ENCODE peak calls at places on chromosomes 16 and 17, in eight cellular contexts. O is fibroblast of villous mesenchyme, C is IMR-90, S is Panc1, A is progenitor cell of endocrine pancreas, F is ovary, J is AG09309, L is astrocyte of the cerebellum. N is an unnamed sample.

GRCh38 chr17:77618173-77618572 is 340.3 kb upstream of the TNRC6C start:
- DNase-seq in L (no peak), S (no peak), C (no peak), A (no peak), F (no peak), J (no peak), O (no peak), N (no peak)

GRCh38 chr17:15966879-15967248 is 21.9 kb downstream of the ADORA2B start:
- DNase-seq in O (no peak), J (no peak), S (no peak), F (no peak), C (no peak), A (no peak), L (no peak), N (no peak)

GRCh38 chr16:69880640-69881133 is 70.4 kb upstream of the CLEC18A start:
- DNase-seq in S (no peak), F (no peak), O (peak; percentile 24), L (no peak), C (peak; percentile 44), A (no peak), J (no peak), N (peak; percentile 65)

GRCh38 chr17:49567871-49568694 is 7.6 kb upstream of the NXPH3 start:
- DNase-seq in S (no peak), A (peak; percentile 93), J (no peak), F (peak; percentile 92), L (peak; percentile 39), O (peak; percentile 73), C (peak; percentile 66), N (peak; percentile 84)

GRCh38 chr16:12046651-12047050 is 70.1 kb downstream of the SNX29 start:
- DNase-seq in C (no peak), A (no peak), L (no peak), F (no peak), O (no peak), J (no peak), S (no peak), N (no peak)

GRCh38 chr16:54654429-54654828 is 276.2 kb upstream of the IRX5 start:
- DNase-seq in J (no peak), O (no peak), L (no peak), A (no peak), S (no peak), C (no peak), F (no peak), N (no peak)

GRCh38 chr16:30605148-30605547 is 5.0 kb downstream of the ZNF689 start:
- DNase-seq in A (no peak), O (no peak), J (no peak), S (no peak), L (no peak), F (no peak), C (no peak), N (no peak)

GRCh38 chr16:12141073-12141472 is 164.5 kb downstream of the SNX29 start:
- DNase-seq in J (no peak), C (peak; percentile 54), O (no peak), A (no peak), L (no peak), F (no peak), S (no peak), N (no peak)

GRCh38 chr16:11123666-11124065 is 132.3 kb downstream of the SOCS1 start:
- DNase-seq in F (no peak), O (no peak), L (no peak), C (no peak), S (no peak), J (no peak), A (no peak), N (no peak)

GRCh38 chr16:11005611-11005975 is 61.2 kb downstream of the CLEC16A start:
- DNase-seq in J (no peak), L (no peak), F (no peak), A (no peak), S (no peak), O (peak; percentile 36), C (peak; percentile 75), N (no peak)

DNA sequence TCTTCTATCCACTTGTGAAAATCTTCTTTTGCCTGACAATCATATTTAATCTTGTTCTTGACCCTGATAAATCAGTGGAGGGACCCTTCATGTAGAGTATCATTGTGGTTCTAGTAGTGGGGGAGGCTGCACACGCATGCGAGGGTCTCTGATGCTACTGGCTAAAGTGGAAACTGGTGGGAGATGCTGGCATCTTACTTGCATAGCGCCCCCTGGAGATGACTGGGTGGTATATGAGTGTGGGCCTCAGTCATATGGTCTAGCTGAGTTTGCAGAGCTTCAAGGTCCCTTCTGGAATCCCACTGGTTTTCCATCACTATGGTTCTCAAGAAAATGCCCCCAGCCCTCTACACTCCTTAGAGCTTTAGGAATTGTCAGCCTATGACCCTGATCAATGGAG is 236.4 kb upstream of the AXIN2 start:
- DNase-seq in J (no peak), S (no peak), C (no peak), F (no peak), A (no peak), L (no peak), O (peak; percentile 31), N (peak; percentile 35)
- TF ChIP-seq CTCF in J (no peak), S (peak; percentile 31), C (no peak), F (no peak), A (peak; percentile 17), L (peak; percentile 14), O (peak; percentile 58), N (peak; percentile 35)

GRCh38 chr17:80454557-80455327 is 21.7 kb downstream of the NPTX1 start:
- DNase-seq in S (peak; percentile 54), A (peak; percentile 92), C (peak; percentile 96), L (peak; percentile 91), J (peak; percentile 79), F (peak; percentile 97), O (peak; percentile 95), N (peak; percentile 97)
- TF ChIP-seq CTCF in S (no peak), A (no peak), C (peak; percentile 0), L (no peak), J (peak; percentile 5), F (peak; percentile 19), O (no peak), N (no peak)

DNA sequence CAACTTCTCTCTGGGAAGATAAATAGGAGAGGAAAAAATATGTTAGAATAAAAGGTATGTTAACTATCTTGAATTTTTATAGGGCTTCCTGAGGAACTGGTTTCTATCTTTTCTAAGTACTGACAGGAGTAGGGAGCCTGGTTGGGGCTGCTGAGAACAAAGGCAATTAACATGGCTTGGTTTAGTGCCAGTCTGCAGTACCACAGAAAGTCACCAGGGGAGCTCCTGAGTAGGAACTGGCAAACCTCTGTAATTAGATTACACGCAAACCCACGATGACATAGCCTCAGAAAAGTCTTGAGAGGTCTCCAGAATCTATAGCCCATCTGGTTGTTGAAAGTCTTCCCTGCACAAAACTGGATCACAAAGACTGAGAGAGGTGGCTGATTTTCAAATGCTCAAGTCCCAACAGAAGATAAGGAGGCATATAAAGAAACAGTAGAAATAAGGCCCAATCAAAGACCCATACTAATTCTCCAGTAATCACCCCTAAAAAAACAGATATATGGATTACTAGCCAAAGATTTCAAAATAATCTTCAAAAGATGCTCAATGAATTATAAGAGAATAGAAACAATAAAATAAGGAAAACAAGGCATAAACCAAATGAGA is 11.7 kb upstream of the CNTNAP4 start:
- DNase-seq in A (no peak), L (peak; percentile 9), S (peak; percentile 27), O (no peak), F (no peak), J (no peak), C (peak; percentile 1), N (peak; percentile 39)
- TF ChIP-seq CTCF in A (peak; percentile 44), L (peak; percentile 73), S (peak; percentile 33), O (peak; percentile 43), F (no peak), J (no peak), C (peak; percentile 33), N (peak; percentile 50)

GRCh38 chr17:3964203-3965122 is at the start of gene ATP2A3:
- DNase-seq in O (peak; percentile 27), S (no peak), A (no peak), J (no peak), C (no peak), L (no peak), F (no peak), N (no peak)

GRCh38 chr17:3963214-3964201 is 729 bp downstream of the ATP2A3 start:
- DNase-seq in J (no peak), A (no peak), S (no peak), O (no peak), L (no peak), F (no peak), C (no peak), N (no peak)

GRCh38 chr17:3966720-3967363 is 2.6 kb upstream of the ATP2A3 start:
- DNase-seq in L (no peak), A (no peak), S (no peak), C (no peak), O (no peak), F (no peak), J (no peak), N (no peak)

GRCh38 chr17:3968017-3968416 is 3.8 kb upstream of the ATP2A3 start:
- DNase-seq in J (no peak), L (no peak), F (no peak), S (no peak), O (no peak), A (no peak), C (no peak), N (no peak)

GRCh38 chr17:3965123-3965800 is 1.0 kb upstream of the ATP2A3 start:
- DNase-seq in S (no peak), A (no peak), O (peak; percentile 63), C (no peak), L (no peak), F (no peak), J (no peak), N (peak; percentile 38)
- TF ChIP-seq CTCF in S (no peak), A (no peak), O (no peak), C (no peak), L (no peak), F (no peak), J (no peak), N (no peak)